ENCODE peak calls at places on chromosomes 13 and 19, in ten cellular contexts. One of them, this sample, is unnamed.

GRCh38 chr19:57934820-57935665 is at the start of gene ZNF418:
- DNase-seq in transverse colon: peak
- DNase-seq in amygdala: peak
- DNase-seq in uterus: peak
- DNase-seq in stimulated activated CD4-positive, alpha-beta T cell treated with anti-CD3 and anti-CD28 coated beads, Interleukin-15, amount 100 ng/mL, for 24 hours: peak
- DNase-seq in astrocyte of the hippocampus: peak
- DNase-seq in NCI-H524: no peak
- DNase-seq in foreskin fibroblast: peak
- DNase-seq in RPMI7951: peak
- DNase-seq in germinal center: peak
- DNase-seq in this sample: peak

GRCh38 chr13:113059891-113060290 is 45.7 kb upstream of the F7 start:
- DNase-seq in NCI-H524: no peak
- DNase-seq in foreskin fibroblast: no peak
- DNase-seq in astrocyte of the hippocampus: no peak
- DNase-seq in RPMI7951: no peak
- DNase-seq in stimulated activated CD4-positive, alpha-beta T cell treated with anti-CD3 and anti-CD28 coated beads, Interleukin-15, amount 100 ng/mL, for 24 hours: no peak
- DNase-seq in germinal center: no peak
- DNase-seq in uterus: no peak
- DNase-seq in transverse colon: no peak
- DNase-seq in amygdala: no peak
- DNase-seq in this sample: no peak

GRCh38 chr19:800360-801029 is 3.2 kb downstream of the PTBP1 start:
- DNase-seq in stimulated activated CD4-positive, alpha-beta T cell treated with anti-CD3 and anti-CD28 coated beads, Interleukin-15, amount 100 ng/mL, for 24 hours: no peak
- DNase-seq in foreskin fibroblast: no peak
- DNase-seq in astrocyte of the hippocampus: peak
- DNase-seq in NCI-H524: no peak
- DNase-seq in germinal center: no peak
- DNase-seq in uterus: peak
- DNase-seq in transverse colon: peak
- DNase-seq in RPMI7951: no peak
- DNase-seq in amygdala: no peak
- DNase-seq in this sample: no peak

GRCh38 chr19:47122359-47123335 is 8.0 kb upstream of the SAE1 start:
- DNase-seq in transverse colon: no peak
- DNase-seq in germinal center: no peak
- DNase-seq in foreskin fibroblast: peak
- DNase-seq in amygdala: no peak
- DNase-seq in NCI-H524: no peak
- DNase-seq in uterus: no peak
- DNase-seq in stimulated activated CD4-positive, alpha-beta T cell treated with anti-CD3 and anti-CD28 coated beads, Interleukin-15, amount 100 ng/mL, for 24 hours: no peak
- DNase-seq in RPMI7951: peak
- DNase-seq in astrocyte of the hippocampus: peak
- DNase-seq in this sample: no peak

GRCh38 chr19:39237200-39238184 is 7.3 kb downstream of the IFNL3 start:
- DNase-seq in amygdala: no peak
- DNase-seq in stimulated activated CD4-positive, alpha-beta T cell treated with anti-CD3 and anti-CD28 coated beads, Interleukin-15, amount 100 ng/mL, for 24 hours: peak
- DNase-seq in transverse colon: peak
- DNase-seq in astrocyte of the hippocampus: peak
- DNase-seq in germinal center: peak
- DNase-seq in NCI-H524: no peak
- DNase-seq in foreskin fibroblast: no peak
- DNase-seq in RPMI7951: peak
- DNase-seq in uterus: no peak
- DNase-seq in this sample: peak

GRCh38 chr19:34489175-34489574 is 7.6 kb downstream of the WTIP start:
- DNase-seq in germinal center: no peak
- DNase-seq in foreskin fibroblast: no peak
- DNase-seq in amygdala: no peak
- DNase-seq in NCI-H524: no peak
- DNase-seq in RPMI7951: no peak
- DNase-seq in astrocyte of the hippocampus: no peak
- DNase-seq in stimulated activated CD4-positive, alpha-beta T cell treated with anti-CD3 and anti-CD28 coated beads, Interleukin-15, amount 100 ng/mL, for 24 hours: no peak
- DNase-seq in uterus: no peak
- DNase-seq in transverse colon: no peak
- DNase-seq in this sample: no peak

GRCh38 chr19:16435238-16435911 is 36.4 kb downstream of the EPS15L1 start:
- DNase-seq in NCI-H524: no peak
- DNase-seq in stimulated activated CD4-positive, alpha-beta T cell treated with anti-CD3 and anti-CD28 coated beads, Interleukin-15, amount 100 ng/mL, for 24 hours: no peak
- DNase-seq in germinal center: no peak
- DNase-seq in astrocyte of the hippocampus: peak
- DNase-seq in transverse colon: peak
- DNase-seq in foreskin fibroblast: peak
- DNase-seq in RPMI7951: peak
- DNase-seq in amygdala: peak
- DNase-seq in uterus: peak
- DNase-seq in this sample: no peak

GRCh38 chr13:28653111-28653510 is 5.8 kb upstream of the POMP start:
- DNase-seq in NCI-H524: no peak
- DNase-seq in foreskin fibroblast: no peak
- DNase-seq in uterus: no peak
- DNase-seq in germinal center: no peak
- DNase-seq in RPMI7951: no peak
- DNase-seq in astrocyte of the hippocampus: no peak
- DNase-seq in amygdala: no peak
- DNase-seq in transverse colon: no peak
- DNase-seq in stimulated activated CD4-positive, alpha-beta T cell treated with anti-CD3 and anti-CD28 coated beads, Interleukin-15, amount 100 ng/mL, for 24 hours: no peak
- DNase-seq in this sample: no peak

GRCh38 chr13:20699715-20700114 is 3.8 kb upstream of the IL17D start:
- DNase-seq in RPMI7951: peak
- DNase-seq in amygdala: no peak
- DNase-seq in astrocyte of the hippocampus: no peak
- DNase-seq in foreskin fibroblast: no peak
- DNase-seq in NCI-H524: no peak
- DNase-seq in uterus: no peak
- DNase-seq in germinal center: no peak
- DNase-seq in transverse colon: no peak
- DNase-seq in stimulated activated CD4-positive, alpha-beta T cell treated with anti-CD3 and anti-CD28 coated beads, Interleukin-15, amount 100 ng/mL, for 24 hours: no peak
- DNase-seq in this sample: no peak

GRCh38 chr13:80245162-80245733 is 95.7 kb downstream of the SPRY2 start:
- DNase-seq in transverse colon: no peak
- DNase-seq in NCI-H524: no peak
- DNase-seq in astrocyte of the hippocampus: no peak
- DNase-seq in RPMI7951: no peak
- DNase-seq in germinal center: no peak
- DNase-seq in uterus: no peak
- DNase-seq in foreskin fibroblast: no peak
- DNase-seq in stimulated activated CD4-positive, alpha-beta T cell treated with anti-CD3 and anti-CD28 coated beads, Interleukin-15, amount 100 ng/mL, for 24 hours: no peak
- DNase-seq in amygdala: no peak
- DNase-seq in this sample: no peak

GRCh38 chr19:10085641-10086031 is 481 bp upstream of the SHFL start:
- DNase-seq in germinal center: no peak
- DNase-seq in amygdala: no peak
- DNase-seq in astrocyte of the hippocampus: no peak
- DNase-seq in uterus: peak
- DNase-seq in NCI-H524: no peak
- DNase-seq in foreskin fibroblast: no peak
- DNase-seq in stimulated activated CD4-positive, alpha-beta T cell treated with anti-CD3 and anti-CD28 coated beads, Interleukin-15, amount 100 ng/mL, for 24 hours: no peak
- DNase-seq in RPMI7951: no peak
- DNase-seq in transverse colon: no peak
- DNase-seq in this sample: no peak

GRCh38 chr19:44653343-44653742 is 9.6 kb downstream of the PVR start:
- DNase-seq in stimulated activated CD4-positive, alpha-beta T cell treated with anti-CD3 and anti-CD28 coated beads, Interleukin-15, amount 100 ng/mL, for 24 hours: no peak
- DNase-seq in astrocyte of the hippocampus: no peak
- DNase-seq in foreskin fibroblast: no peak
- DNase-seq in RPMI7951: no peak
- DNase-seq in NCI-H524: no peak
- DNase-seq in uterus: no peak
- DNase-seq in germinal center: no peak
- DNase-seq in transverse colon: no peak
- DNase-seq in amygdala: no peak
- DNase-seq in this sample: no peak

GRCh38 chr19:38429055-38429810 is 3.2 kb upstream of the RASGRP4 start:
- DNase-seq in amygdala: no peak
- DNase-seq in stimulated activated CD4-positive, alpha-beta T cell treated with anti-CD3 and anti-CD28 coated beads, Interleukin-15, amount 100 ng/mL, for 24 hours: peak
- DNase-seq in transverse colon: no peak
- DNase-seq in foreskin fibroblast: no peak
- DNase-seq in RPMI7951: peak
- DNase-seq in uterus: no peak
- DNase-seq in astrocyte of the hippocampus: no peak
- DNase-seq in germinal center: no peak
- DNase-seq in NCI-H524: no peak
- DNase-seq in this sample: no peak

GRCh38 chr19:55228403-55229031 is at the start of gene TMEM86B:
- DNase-seq in amygdala: no peak
- DNase-seq in NCI-H524: no peak
- DNase-seq in RPMI7951: no peak
- DNase-seq in astrocyte of the hippocampus: no peak
- DNase-seq in uterus: no peak
- DNase-seq in transverse colon: no peak
- DNase-seq in germinal center: no peak
- DNase-seq in foreskin fibroblast: no peak
- DNase-seq in stimulated activated CD4-positive, alpha-beta T cell treated with anti-CD3 and anti-CD28 coated beads, Interleukin-15, amount 100 ng/mL, for 24 hours: no peak
- DNase-seq in this sample: no peak

GRCh38 chr19:1181606-1182005 is 7.5 kb upstream of the SBNO2 start:
- DNase-seq in foreskin fibroblast: no peak
- DNase-seq in astrocyte of the hippocampus: no peak
- DNase-seq in amygdala: no peak
- DNase-seq in NCI-H524: no peak
- DNase-seq in stimulated activated CD4-positive, alpha-beta T cell treated with anti-CD3 and anti-CD28 coated beads, Interleukin-15, amount 100 ng/mL, for 24 hours: no peak
- DNase-seq in RPMI7951: no peak
- DNase-seq in germinal center: no peak
- DNase-seq in uterus: no peak
- DNase-seq in transverse colon: peak
- DNase-seq in this sample: no peak

GRCh38 chr13:45149964-45150363 is 29.7 kb downstream of the GTF2F2 start:
- DNase-seq in stimulated activated CD4-positive, alpha-beta T cell treated with anti-CD3 and anti-CD28 coated beads, Interleukin-15, amount 100 ng/mL, for 24 hours: no peak
- DNase-seq in RPMI7951: no peak
- DNase-seq in foreskin fibroblast: no peak
- DNase-seq in NCI-H524: no peak
- DNase-seq in amygdala: no peak
- DNase-seq in astrocyte of the hippocampus: no peak
- DNase-seq in transverse colon: no peak
- DNase-seq in uterus: no peak
- DNase-seq in germinal center: no peak
- DNase-seq in this sample: no peak

GRCh38 chr13:58858870-58859371 is 1227.4 kb downstream of the PCDH17 start:
- DNase-seq in germinal center: no peak
- DNase-seq in transverse colon: no peak
- DNase-seq in RPMI7951: no peak
- DNase-seq in astrocyte of the hippocampus: no peak
- DNase-seq in stimulated activated CD4-positive, alpha-beta T cell treated with anti-CD3 and anti-CD28 coated beads, Interleukin-15, amount 100 ng/mL, for 24 hours: no peak
- DNase-seq in uterus: no peak
- DNase-seq in foreskin fibroblast: no peak
- DNase-seq in NCI-H524: no peak
- DNase-seq in amygdala: no peak
- DNase-seq in this sample: no peak

GRCh38 chr13:98270819-98271218 is 93.8 kb upstream of the RNF113B start:
- DNase-seq in stimulated activated CD4-positive, alpha-beta T cell treated with anti-CD3 and anti-CD28 coated beads, Interleukin-15, amount 100 ng/mL, for 24 hours: no peak
- DNase-seq in NCI-H524: no peak
- DNase-seq in astrocyte of the hippocampus: no peak
- DNase-seq in RPMI7951: no peak
- DNase-seq in germinal center: no peak
- DNase-seq in amygdala: no peak
- DNase-seq in foreskin fibroblast: no peak
- DNase-seq in uterus: no peak
- DNase-seq in transverse colon: no peak
- DNase-seq in this sample: no peak

GRCh38 chr13:21009036-21009435 is 52.4 kb downstream of the LATS2 start:
- DNase-seq in NCI-H524: peak
- DNase-seq in stimulated activated CD4-positive, alpha-beta T cell treated with anti-CD3 and anti-CD28 coated beads, Interleukin-15, amount 100 ng/mL, for 24 hours: no peak
- DNase-seq in amygdala: no peak
- DNase-seq in astrocyte of the hippocampus: no peak
- DNase-seq in uterus: no peak
- DNase-seq in transverse colon: no peak
- DNase-seq in foreskin fibroblast: no peak
- DNase-seq in germinal center: no peak
- DNase-seq in RPMI7951: no peak
- DNase-seq in this sample: no peak